ENCODE peak calls at places on chromosome 3, in four cellular contexts. One of them, this sample, is unnamed.

GRCh38 chr3:177553586-177553985 is 356.3 kb upstream of the TBL1XR1 start:
- DNase-seq in activated naive CD4-positive, alpha-beta T cell: no peak
- DNase-seq in Calu3: no peak
- DNase-seq in testis: no peak
- DNase-seq in this sample: no peak

GRCh38 chr3:184358140-184358767 is 3.2 kb downstream of the CLCN2 start:
- DNase-seq in testis: no peak
- DNase-seq in Calu3: no peak
- DNase-seq in activated naive CD4-positive, alpha-beta T cell: no peak
- DNase-seq in this sample: no peak

GRCh38 chr3:174322789-174323188 is 536.3 kb upstream of the NAALADL2 start:
- DNase-seq in Calu3: no peak
- DNase-seq in testis: no peak
- DNase-seq in activated naive CD4-positive, alpha-beta T cell: no peak
- DNase-seq in this sample: no peak

GRCh38 chr3:140906785-140907184 is 34.9 kb upstream of the SLC25A36 start:
- DNase-seq in Calu3: no peak
- DNase-seq in testis: no peak
- DNase-seq in activated naive CD4-positive, alpha-beta T cell: no peak
- DNase-seq in this sample: no peak

GRCh38 chr3:8760091-8760490 is 9.3 kb downstream of the OXTR start:
- DNase-seq in activated naive CD4-positive, alpha-beta T cell: no peak
- DNase-seq in testis: no peak
- DNase-seq in Calu3: no peak
- DNase-seq in this sample: no peak

GRCh38 chr3:117531078-117531477 is 821.5 kb downstream of the TUSC7 start:
- DNase-seq in Calu3: no peak
- DNase-seq in activated naive CD4-positive, alpha-beta T cell: no peak
- DNase-seq in testis: no peak
- DNase-seq in this sample: no peak

GRCh38 chr3:173825731-173826130 is 428.2 kb downstream of the NLGN1 start:
- DNase-seq in testis: no peak
- DNase-seq in Calu3: no peak
- DNase-seq in activated naive CD4-positive, alpha-beta T cell: no peak
- DNase-seq in this sample: no peak

GRCh38 chr3:127053979-127054378 is 71.1 kb downstream of the PLXNA1 start:
- DNase-seq in activated naive CD4-positive, alpha-beta T cell: no peak
- DNase-seq in testis: no peak
- DNase-seq in Calu3: no peak
- DNase-seq in this sample: no peak

GRCh38 chr3:186476044-186476468 is 68.1 kb downstream of the CRYGS start:
- DNase-seq in activated naive CD4-positive, alpha-beta T cell: no peak
- DNase-seq in Calu3: no peak
- DNase-seq in testis: no peak
- DNase-seq in this sample: no peak

GRCh38 chr3:143090486-143090885 is 29.1 kb upstream of the CHST2 start:
- DNase-seq in activated naive CD4-positive, alpha-beta T cell: no peak
- DNase-seq in testis: no peak
- DNase-seq in Calu3: no peak
- DNase-seq in this sample: no peak

GRCh38 chr3:23004971-23005370 is 198.2 kb upstream of the UBE2E2 start:
- DNase-seq in Calu3: peak
- DNase-seq in testis: no peak
- DNase-seq in activated naive CD4-positive, alpha-beta T cell: no peak
- DNase-seq in this sample: no peak

GRCh38 chr3:101950985-101951733 is 101.8 kb downstream of the NFKBIZ start:
- DNase-seq in activated naive CD4-positive, alpha-beta T cell: no peak
- DNase-seq in testis: no peak
- DNase-seq in Calu3: peak
- DNase-seq in this sample: no peak

GRCh38 chr3:140022061-140022781 is 87.2 kb downstream of the CLSTN2 start:
- DNase-seq in testis: peak
- DNase-seq in Calu3: no peak
- DNase-seq in activated naive CD4-positive, alpha-beta T cell: no peak
- DNase-seq in this sample: no peak

GRCh38 chr3:147390589-147391569 is 15.5 kb downstream of the ZIC4 start:
- DNase-seq in Calu3: no peak
- DNase-seq in activated naive CD4-positive, alpha-beta T cell: no peak
- DNase-seq in testis: no peak
- DNase-seq in this sample: no peak

GRCh38 chr3:40086890-40087884 is 222.3 kb upstream of the EIF1B start:
- DNase-seq in testis: no peak
- DNase-seq in Calu3: peak
- DNase-seq in activated naive CD4-positive, alpha-beta T cell: no peak
- DNase-seq in this sample: no peak

GRCh38 chr3:107211608-107212007 is 165.6 kb upstream of the CCDC54 start:
- DNase-seq in Calu3: no peak
- DNase-seq in testis: no peak
- DNase-seq in activated naive CD4-positive, alpha-beta T cell: no peak
- DNase-seq in this sample: no peak

GRCh38 chr3:62884041-62884870 is 9.0 kb upstream of the CADPS start:
- DNase-seq in Calu3: no peak
- DNase-seq in activated naive CD4-positive, alpha-beta T cell: no peak
- DNase-seq in testis: no peak
- DNase-seq in this sample: no peak

GRCh38 chr3:105906834-105907233 is 38.0 kb upstream of the CBLB start:
- DNase-seq in testis: peak
- DNase-seq in activated naive CD4-positive, alpha-beta T cell: no peak
- DNase-seq in Calu3: no peak
- DNase-seq in this sample: no peak

GRCh38 chr3:11521167-11521566 is 122.5 kb downstream of the VGLL4 start:
- DNase-seq in testis: no peak
- DNase-seq in Calu3: no peak
- DNase-seq in activated naive CD4-positive, alpha-beta T cell: no peak
- DNase-seq in this sample: no peak

GRCh38 chr3:182729903-182730674 is 63.2 kb upstream of the ATP11B start:
- DNase-seq in activated naive CD4-positive, alpha-beta T cell: no peak
- DNase-seq in testis: no peak
- DNase-seq in Calu3: no peak
- DNase-seq in this sample: no peak

GRCh38 chr3:16504242-16504641 is 9.3 kb downstream of the RFTN1 start:
- DNase-seq in Calu3: no peak
- DNase-seq in activated naive CD4-positive, alpha-beta T cell: no peak
- DNase-seq in testis: no peak
- DNase-seq in this sample: no peak

GRCh38 chr3:104347281-104347680 is 1019.4 kb upstream of the ALCAM start:
- DNase-seq in testis: no peak
- DNase-seq in activated naive CD4-positive, alpha-beta T cell: no peak
- DNase-seq in Calu3: no peak
- DNase-seq in this sample: no peak

GRCh38 chr3:46471371-46471914 is 6.7 kb upstream of the LTF start:
- DNase-seq in activated naive CD4-positive, alpha-beta T cell: no peak
- DNase-seq in Calu3: no peak
- DNase-seq in testis: no peak
- DNase-seq in this sample: no peak

GRCh38 chr3:52136513-52136912 is 17.7 kb downstream of the POC1A start:
- DNase-seq in testis: no peak
- DNase-seq in Calu3: no peak
- DNase-seq in activated naive CD4-positive, alpha-beta T cell: no peak
- DNase-seq in this sample: no peak

GRCh38 chr3:74532446-74532845 is 82.0 kb downstream of the CNTN3 start:
- DNase-seq in activated naive CD4-positive, alpha-beta T cell: no peak
- DNase-seq in testis: no peak
- DNase-seq in Calu3: no peak
- DNase-seq in this sample: no peak

GRCh38 chr3:183911763-183912506 is 27.3 kb upstream of the PARL start:
- DNase-seq in activated naive CD4-positive, alpha-beta T cell: no peak
- DNase-seq in Calu3: no peak
- DNase-seq in testis: no peak
- DNase-seq in this sample: no peak

GRCh38 chr3:121545049-121545563 is 682 bp downstream of the POLQ start:
- DNase-seq in activated naive CD4-positive, alpha-beta T cell: no peak
- DNase-seq in testis: no peak
- DNase-seq in Calu3: no peak
- DNase-seq in this sample: no peak

This sample was measured in central memory CD8-positive, alpha-beta T cell.